ENCODE peak calls at places on chromosomes 12 and 14, in six cellular contexts. P is neural progenitor cell, W is MM.1S, Z is hepatocyte, H is OCI-LY7, D is HCT116. O is an unnamed sample.

GRCh38 chr12:91316825-91317224 is 134.2 kb upstream of the DCN start:
- DNase-seq in Z (no peak), P (no peak), H (no peak), D (no peak), W (no peak), O (peak; percentile 36)

GRCh38 chr14:100292301-100292775 is 13.9 kb downstream of the SLC25A29 start:
- DNase-seq in W (no peak), D (no peak), P (no peak), Z (no peak), H (no peak), O (no peak)

GRCh38 chr14:31268216-31268615 is 60.6 kb upstream of the HECTD1 start:
- DNase-seq in H (no peak), W (no peak), Z (no peak), D (no peak), P (no peak), O (no peak)

GRCh38 chr12:132450391-132451171 is 39.4 kb upstream of the FBRSL1 start:
- DNase-seq in D (no peak), Z (no peak), H (no peak), P (no peak), W (no peak), O (no peak)

GRCh38 chr14:64799555-64799954 is 80.2 kb downstream of the SPTB start:
- DNase-seq in Z (no peak), P (no peak), W (no peak), H (no peak), D (no peak), O (no peak)

GRCh38 chr14:100297320-100298300 is 8.6 kb downstream of the SLC25A29 start:
- DNase-seq in H (peak; percentile 72), W (no peak), P (no peak), Z (peak; percentile 36), D (no peak), O (peak; percentile 87)

GRCh38 chr12:21631367-21631766 is 26.3 kb downstream of the LDHB start:
- DNase-seq in P (no peak), H (no peak), D (no peak), Z (no peak), W (no peak), O (no peak)

GRCh38 chr12:12470751-12471300 is 91.8 kb downstream of the DUSP16 start:
- DNase-seq in D (no peak), W (no peak), P (no peak), H (no peak), Z (no peak), O (no peak)

GRCh38 chr14:94823556-94824341 is 53.8 kb upstream of the GSC start:
- DNase-seq in P (no peak), H (no peak), Z (no peak), W (no peak), D (peak; percentile 76), O (peak; percentile 38)

GRCh38 chr12:61188801-61189595 is 1071.2 kb upstream of the USP15 start:
- DNase-seq in D (no peak), W (no peak), Z (no peak), H (no peak), P (no peak), O (no peak)

GRCh38 chr12:45991289-45992249 is 1.2 kb upstream of the SCAF11 start:
- DNase-seq in H (peak; percentile 86), W (peak; percentile 81), P (peak; percentile 75), D (peak; percentile 59), Z (peak; percentile 82), O (peak; percentile 90)

GRCh38 chr12:116123511-116124258 is 153.8 kb downstream of the MED13L start:
- DNase-seq in P (peak; percentile 86), W (no peak), Z (peak; percentile 28), H (peak; percentile 19), D (no peak), O (peak; percentile 64)

GRCh38 chr12:42730286-42730685 is 140.7 kb upstream of the PRICKLE1 start:
- DNase-seq in W (no peak), P (no peak), Z (peak; percentile 23), D (no peak), H (no peak), O (peak; percentile 14)

GRCh38 chr12:116672842-116673516 is 64.9 kb downstream of the SPRING1 start:
- DNase-seq in W (peak; percentile 27), H (peak; percentile 45), Z (no peak), D (no peak), P (no peak), O (no peak)

GRCh38 chr14:57066887-57067513 is 201.7 kb downstream of the EXOC5 start:
- DNase-seq in W (peak; percentile 36), H (peak; percentile 4), P (peak; percentile 82), Z (peak; percentile 65), D (peak; percentile 12), O (peak; percentile 36)

GRCh38 chr14:90797451-90797850 is 18.8 kb downstream of the TTC7B start:
- DNase-seq in D (no peak), H (no peak), P (no peak), W (no peak), Z (no peak), O (no peak)

GRCh38 chr14:54348001-54348611 is 48.7 kb upstream of the CDKN3 start:
- DNase-seq in H (peak; percentile 71), P (peak; percentile 86), D (peak; percentile 44), Z (peak; percentile 85), W (peak; percentile 36), O (peak; percentile 65)

GRCh38 chr14:51917186-51917585 is 56.8 kb downstream of the GNG2 start:
- DNase-seq in H (no peak), P (no peak), W (no peak), D (no peak), Z (no peak), O (no peak)

GRCh38 chr12:5997260-5997659 is 52.2 kb upstream of the ANO2 start:
- DNase-seq in W (peak; percentile 44), H (no peak), P (no peak), Z (no peak), D (no peak), O (no peak)

GRCh38 chr12:27732281-27732680 is 21.6 kb downstream of the MRPS35 start:
- DNase-seq in P (no peak), H (peak; percentile 20), W (peak; percentile 52), D (no peak), Z (peak; percentile 20), O (peak; percentile 26)

GRCh38 chr12:6752181-6752930 is 585 bp downstream of the MLF2 start:
- DNase-seq in P (peak; percentile 79), D (no peak), W (no peak), H (peak; percentile 42), Z (peak; percentile 77), O (peak; percentile 83)

GRCh38 chr14:69315302-69315701 is 55.3 kb downstream of the GALNT16 start:
- DNase-seq in H (no peak), D (no peak), W (no peak), Z (no peak), P (no peak), O (no peak)

GRCh38 chr14:61736751-61737150 is 25.5 kb upstream of the SNAPC1 start:
- DNase-seq in D (no peak), W (no peak), Z (no peak), P (no peak), H (no peak), O (peak; percentile 33)

GRCh38 chr12:96774501-96775256 is 132.4 kb upstream of the NEDD1 start:
- DNase-seq in H (no peak), W (no peak), P (no peak), Z (no peak), D (no peak), O (peak; percentile 69)

GRCh38 chr14:82125963-82126362 is 592.3 kb upstream of the SEL1L start:
- DNase-seq in D (no peak), Z (no peak), P (no peak), H (no peak), W (no peak), O (no peak)

GRCh38 chr12:2358986-2359658 is 306.3 kb downstream of the CACNA1C start:
- DNase-seq in H (no peak), D (no peak), Z (no peak), W (no peak), P (no peak), O (no peak)

GRCh38 chr12:109463776-109464175 is 13.3 kb downstream of the KCTD10 start:
- DNase-seq in H (no peak), Z (no peak), P (no peak), W (no peak), D (no peak), O (no peak)

GRCh38 chr14:20376071-20376588 is 32.7 kb downstream of the PARP2 start:
- DNase-seq in D (no peak), W (no peak), H (no peak), P (no peak), Z (peak; percentile 85), O (no peak)
- TF ChIP-seq EZH2phosphoT487 in D (no peak), W (no peak), H (no peak), P (no peak), Z (no peak), O (no peak)

GRCh38 chr14:92719890-92720323 is 28.5 kb downstream of the LGMN start:
- DNase-seq in Z (peak; percentile 66), D (no peak), W (no peak), P (no peak), H (no peak), O (peak; percentile 37)
- H3K27ac ChIP-seq in Z (peak overlapping the region; percentile 61), D (peak overlapping the region; percentile 22), W (no peak overlapping the region), P (no peak overlapping the region), H (no peak overlapping the region), O (peak overlapping the region; percentile 54)

GRCh38 chr12:52873832-52874572 is 25.2 kb upstream of the KRT78 start:
- DNase-seq in W (no peak), Z (peak; percentile 96), P (peak; percentile 74), H (no peak), D (peak; percentile 78), O (peak; percentile 99)
- H3K4me1 ChIP-seq in W (peaks cover 9% of the 10 kb centered on the region), Z (peaks cover 51% of the 10 kb centered on the region), P (peaks cover 12% of the 10 kb centered on the region), H (peaks cover 15% of the 10 kb centered on the region), D (peaks cover 66% of the 10 kb centered on the region), O (peaks cover 41% of the 10 kb centered on the region)

GRCh38 chr12:44876554-44877275 is 600 bp upstream of the NELL2 start:
- DNase-seq in W (peak; percentile 28), Z (peak; percentile 70), H (peak; percentile 22), P (peak; percentile 85), D (no peak), O (peak; percentile 49)
- TF ChIP-seq EZH2phosphoT487 in W (no peak), Z (no peak), H (no peak), P (no peak), D (no peak), O (no peak)

GRCh38 chr12:121637231-121637914 is 11.0 kb downstream of the ORAI1 start:
- DNase-seq in W (no peak), D (no peak), H (peak; percentile 75), Z (no peak), P (no peak), O (no peak)

GRCh38 chr12:121632069-121632970 is 6.0 kb downstream of the ORAI1 start:
- DNase-seq in W (no peak), H (no peak), P (no peak), Z (no peak), D (no peak), O (no peak)

GRCh38 chr12:121638298-121639202 is 12.2 kb downstream of the ORAI1 start:
- DNase-seq in H (no peak), D (no peak), Z (no peak), W (no peak), P (no peak), O (no peak)

GRCh38 chr12:121630791-121631190 is 4.5 kb downstream of the ORAI1 start:
- DNase-seq in H (no peak), W (no peak), P (no peak), Z (no peak), D (no peak), O (no peak)

DNA sequence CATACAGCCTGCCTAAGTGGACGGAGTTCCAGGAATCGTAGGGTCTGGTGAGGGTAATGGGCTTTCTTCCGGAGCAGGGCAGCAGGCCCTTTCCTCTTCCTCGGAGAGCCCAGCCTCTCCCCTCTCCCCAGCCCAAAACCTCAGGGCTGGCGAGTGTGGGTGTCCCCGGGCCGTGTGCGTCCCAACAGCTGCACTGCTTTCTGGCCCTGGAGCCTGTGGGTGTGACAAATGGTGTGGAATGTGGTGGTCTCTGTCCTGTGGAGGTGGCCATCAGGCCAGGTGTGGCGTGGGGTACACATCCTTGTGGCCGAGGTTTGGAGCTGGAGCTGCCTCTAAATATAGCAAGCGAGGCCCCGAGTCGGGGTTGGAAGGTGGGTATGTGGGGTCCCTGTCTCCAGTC is 8.5 kb downstream of the ORAI1 start:
- DNase-seq in D (no peak), P (no peak), Z (no peak), H (no peak), W (no peak), O (no peak)
- H3K27ac ChIP-seq in D (no peak overlapping the region), P (no peak overlapping the region), Z (no peak overlapping the region), H (no peak overlapping the region), W (no peak overlapping the region), O (no peak overlapping the region)